ENCODE peak calls at places on chromosomes 11 and 22, in four cellular contexts. One of them, this sample, is unnamed.

GRCh38 chr11:117066959-117067358 is 31.3 kb downstream of the SIK3 start:
- DNase-seq in H9: no peak
- DNase-seq in neuronal stem cell: no peak
- DNase-seq in mesenchymal stem cell: no peak
- DNase-seq in this sample: no peak

GRCh38 chr11:68963779-68964178 is 17.0 kb downstream of the MRGPRD start:
- DNase-seq in mesenchymal stem cell: no peak
- DNase-seq in neuronal stem cell: no peak
- DNase-seq in H9: peak; percentile 43
- DNase-seq in this sample: no peak

GRCh38 chr11:117097567-117098268 is 510 bp downstream of the SIK3 start:
- DNase-seq in H9: peak; percentile 49
- DNase-seq in mesenchymal stem cell: peak; percentile 43
- DNase-seq in neuronal stem cell: no peak
- DNase-seq in this sample: peak; percentile 54

GRCh38 chr11:70431611-70432010 is 33.3 kb downstream of the CTTN start:
- DNase-seq in mesenchymal stem cell: no peak
- DNase-seq in H9: no peak
- DNase-seq in neuronal stem cell: no peak
- DNase-seq in this sample: no peak

GRCh38 chr22:38479096-38479840 is 11.4 kb downstream of the KDELR3 start:
- DNase-seq in neuronal stem cell: no peak
- DNase-seq in mesenchymal stem cell: no peak
- DNase-seq in H9: no peak
- DNase-seq in this sample: peak; percentile 31

GRCh38 chr11:84687433-84687832 is 939.7 kb downstream of the DLG2 start:
- DNase-seq in H9: no peak
- DNase-seq in neuronal stem cell: no peak
- DNase-seq in mesenchymal stem cell: no peak
- DNase-seq in this sample: no peak

GRCh38 chr11:88039512-88040496 is 135.4 kb downstream of the RAB38 start:
- DNase-seq in mesenchymal stem cell: no peak
- DNase-seq in H9: no peak
- DNase-seq in neuronal stem cell: no peak
- DNase-seq in this sample: no peak

GRCh38 chr22:26476705-26477340 is 6.8 kb downstream of the HPS4 start:
- DNase-seq in mesenchymal stem cell: peak; percentile 58
- DNase-seq in H9: no peak
- DNase-seq in neuronal stem cell: no peak
- DNase-seq in this sample: peak; percentile 33

GRCh38 chr11:78688460-78688859 is 113.8 kb upstream of the NARS2 start:
- DNase-seq in neuronal stem cell: no peak
- DNase-seq in H9: no peak
- DNase-seq in mesenchymal stem cell: no peak
- DNase-seq in this sample: peak; percentile 69

GRCh38 chr11:120696597-120696996 is 185.0 kb downstream of the GRIK4 start:
- DNase-seq in neuronal stem cell: no peak
- DNase-seq in mesenchymal stem cell: no peak
- DNase-seq in H9: peak; percentile 63
- DNase-seq in this sample: no peak
- H2BK12ac ChIP-seq in neuronal stem cell: no peak overlapping the region
- H2BK12ac ChIP-seq in mesenchymal stem cell: no peak overlapping the region
- H2BK12ac ChIP-seq in H9: no peak overlapping the region
- H2BK12ac ChIP-seq in this sample: no peak overlapping the region

DNA sequence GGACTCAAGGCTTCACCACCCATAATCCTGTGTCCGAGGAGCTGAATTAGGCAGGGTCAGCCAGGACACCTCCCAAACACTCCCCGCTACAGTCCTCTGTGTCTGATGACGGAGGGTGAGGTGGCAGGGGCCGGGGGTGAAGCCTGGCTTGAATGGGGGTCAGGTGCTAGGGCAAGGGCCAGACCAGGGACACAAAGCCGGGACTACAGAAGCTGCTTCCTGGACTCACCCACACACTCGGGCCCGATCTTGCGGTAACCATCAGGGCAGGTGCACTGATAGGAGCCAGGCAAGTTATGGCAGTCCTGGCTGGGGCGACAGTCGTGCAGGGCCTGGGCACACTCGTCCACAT is 2.3 kb downstream of the EFEMP2 start:
- DNase-seq in neuronal stem cell: no peak
- DNase-seq in mesenchymal stem cell: no peak
- DNase-seq in H9: no peak
- DNase-seq in this sample: no peak
- H3K9ac ChIP-seq in neuronal stem cell: no peak overlapping the region
- H3K9ac ChIP-seq in mesenchymal stem cell: peak overlapping the region; percentile 94
- H3K9ac ChIP-seq in H9: no peak overlapping the region
- H3K9ac ChIP-seq in this sample: no peak overlapping the region

DNA sequence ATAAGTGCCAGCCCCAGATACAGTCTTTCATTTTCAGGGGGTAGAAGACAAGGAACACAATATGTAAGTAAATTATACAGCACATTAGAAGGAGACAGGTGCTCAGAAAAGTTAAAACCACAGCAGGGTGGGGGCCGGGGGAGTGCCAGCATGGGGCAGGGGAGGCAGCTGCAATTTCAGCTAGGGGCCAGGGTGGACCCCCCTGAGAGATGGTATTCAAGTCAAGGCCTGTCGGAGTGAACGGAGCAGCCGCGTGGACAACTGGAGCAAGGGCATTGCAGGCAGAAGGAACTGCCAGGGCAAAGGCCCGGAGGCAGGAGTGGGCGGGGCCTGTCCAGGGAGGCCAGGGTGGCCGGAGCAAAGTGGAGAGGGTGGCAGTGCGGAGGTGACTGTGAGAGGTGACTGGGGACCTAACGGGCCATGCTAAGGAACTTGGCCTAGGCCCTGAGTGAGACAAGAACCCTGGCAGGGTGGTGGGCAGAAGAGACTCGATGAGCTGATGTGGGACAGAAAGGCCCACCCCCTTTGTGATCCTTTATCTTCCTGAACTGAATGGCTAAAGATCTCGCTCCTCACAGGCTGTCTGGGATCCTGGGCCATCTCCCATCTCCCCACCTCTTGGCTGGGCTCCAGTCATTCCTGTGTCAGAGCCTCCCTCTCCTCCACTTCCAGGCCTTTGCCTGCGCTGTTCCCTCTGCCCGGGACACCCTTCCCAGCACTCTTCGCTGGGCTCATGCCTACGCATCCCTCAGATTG is 22.4 kb upstream of the FLRT1 start:
- DNase-seq in mesenchymal stem cell: no peak
- DNase-seq in neuronal stem cell: no peak
- DNase-seq in H9: no peak
- DNase-seq in this sample: no peak
- H2AK5ac ChIP-seq in mesenchymal stem cell: no peak overlapping the region
- H2AK5ac ChIP-seq in neuronal stem cell: peak overlapping the region; percentile 98
- H2AK5ac ChIP-seq in H9: no peak overlapping the region
- H2AK5ac ChIP-seq in this sample: no peak overlapping the region

DNA sequence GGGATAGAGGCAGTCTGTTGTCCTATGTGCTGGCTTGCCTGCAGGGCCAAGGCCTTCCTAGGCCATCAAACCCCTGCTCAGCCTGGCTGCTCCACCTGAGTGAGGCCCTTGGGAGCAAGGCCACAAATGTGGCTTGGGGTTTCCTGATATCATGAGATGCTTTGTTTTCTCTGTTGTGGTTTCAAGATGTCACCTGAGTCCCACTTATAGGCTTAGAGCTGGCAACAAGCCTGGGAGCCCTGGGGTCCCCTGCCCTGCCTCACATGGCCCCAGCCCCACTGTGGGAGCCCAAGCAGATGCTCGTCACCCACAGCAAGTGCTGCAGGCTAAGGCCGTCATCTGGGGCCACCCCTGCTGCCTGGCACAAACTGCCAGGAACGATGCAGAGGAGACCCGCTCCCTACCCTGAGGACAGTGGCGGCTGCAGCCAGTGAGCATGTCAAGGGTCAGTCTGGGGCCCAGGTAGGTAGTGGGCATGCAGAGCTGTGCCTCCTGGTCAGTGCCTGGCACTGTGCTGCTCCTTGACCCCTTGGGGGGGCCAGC is 75.4 kb upstream of the KCNQ1OT1 start:
- DNase-seq in neuronal stem cell: no peak
- DNase-seq in H9: no peak
- DNase-seq in mesenchymal stem cell: no peak
- DNase-seq in this sample: no peak
- H2BK12ac ChIP-seq in neuronal stem cell: no peak overlapping the region
- H2BK12ac ChIP-seq in H9: no peak overlapping the region
- H2BK12ac ChIP-seq in mesenchymal stem cell: no peak overlapping the region
- H2BK12ac ChIP-seq in this sample: no peak overlapping the region

GRCh38 chr11:335779-336665 is 15.4 kb upstream of the IFITM3 start:
- DNase-seq in neuronal stem cell: no peak
- DNase-seq in H9: no peak
- DNase-seq in mesenchymal stem cell: peak; percentile 31
- DNase-seq in this sample: no peak

GRCh38 chr11:339963-340362 is 19.3 kb upstream of the IFITM3 start:
- DNase-seq in neuronal stem cell: no peak
- DNase-seq in H9: no peak
- DNase-seq in mesenchymal stem cell: no peak
- DNase-seq in this sample: no peak

GRCh38 chr11:337711-338110 is 17.1 kb upstream of the IFITM3 start:
- DNase-seq in neuronal stem cell: no peak
- DNase-seq in H9: no peak
- DNase-seq in mesenchymal stem cell: no peak
- DNase-seq in this sample: no peak

GRCh38 chr11:334264-335033 is 13.8 kb upstream of the IFITM3 start:
- DNase-seq in mesenchymal stem cell: peak; percentile 25
- DNase-seq in neuronal stem cell: no peak
- DNase-seq in H9: peak; percentile 90
- DNase-seq in this sample: peak; percentile 58

GRCh38 chr11:336666-337002 is 16.0 kb upstream of the IFITM3 start:
- DNase-seq in H9: no peak
- DNase-seq in mesenchymal stem cell: no peak
- DNase-seq in neuronal stem cell: no peak
- DNase-seq in this sample: no peak
- H3K9ac ChIP-seq in H9: no peak overlapping the region
- H3K9ac ChIP-seq in mesenchymal stem cell: no peak overlapping the region
- H3K9ac ChIP-seq in neuronal stem cell: no peak overlapping the region
- H3K9ac ChIP-seq in this sample: no peak overlapping the region

DNA sequence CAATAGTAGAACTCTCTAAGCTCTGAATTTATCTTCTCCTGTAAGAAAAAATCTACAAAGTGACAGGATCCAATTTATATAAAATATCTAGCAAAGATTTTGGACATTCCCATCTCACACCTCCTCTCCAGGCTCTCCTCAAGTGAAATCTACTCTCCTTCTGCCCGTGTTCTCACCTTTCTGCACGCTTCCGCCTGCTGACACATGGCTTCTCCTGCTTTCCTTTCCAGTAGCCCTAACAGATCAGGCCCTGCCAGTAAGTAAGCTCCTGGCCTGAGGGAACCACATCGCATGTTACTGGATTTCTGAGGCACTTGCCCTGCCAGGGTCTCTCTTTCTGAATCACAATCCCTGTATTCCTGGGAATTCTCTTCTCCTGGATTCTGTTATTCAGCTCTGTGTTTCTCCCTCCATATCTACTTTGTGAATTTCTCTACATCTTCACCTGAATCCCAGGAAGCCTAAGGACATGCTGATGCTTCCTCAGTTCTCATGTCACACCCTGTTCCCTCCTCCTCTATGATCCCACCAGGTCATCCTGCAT is 53.3 kb upstream of the TOP3B start:
- DNase-seq in neuronal stem cell: no peak
- DNase-seq in H9: no peak
- DNase-seq in mesenchymal stem cell: no peak
- DNase-seq in this sample: no peak
- H2AK5ac ChIP-seq in neuronal stem cell: no peak overlapping the region
- H2AK5ac ChIP-seq in H9: no peak overlapping the region
- H2AK5ac ChIP-seq in mesenchymal stem cell: no peak overlapping the region
- H2AK5ac ChIP-seq in this sample: no peak overlapping the region

DNA sequence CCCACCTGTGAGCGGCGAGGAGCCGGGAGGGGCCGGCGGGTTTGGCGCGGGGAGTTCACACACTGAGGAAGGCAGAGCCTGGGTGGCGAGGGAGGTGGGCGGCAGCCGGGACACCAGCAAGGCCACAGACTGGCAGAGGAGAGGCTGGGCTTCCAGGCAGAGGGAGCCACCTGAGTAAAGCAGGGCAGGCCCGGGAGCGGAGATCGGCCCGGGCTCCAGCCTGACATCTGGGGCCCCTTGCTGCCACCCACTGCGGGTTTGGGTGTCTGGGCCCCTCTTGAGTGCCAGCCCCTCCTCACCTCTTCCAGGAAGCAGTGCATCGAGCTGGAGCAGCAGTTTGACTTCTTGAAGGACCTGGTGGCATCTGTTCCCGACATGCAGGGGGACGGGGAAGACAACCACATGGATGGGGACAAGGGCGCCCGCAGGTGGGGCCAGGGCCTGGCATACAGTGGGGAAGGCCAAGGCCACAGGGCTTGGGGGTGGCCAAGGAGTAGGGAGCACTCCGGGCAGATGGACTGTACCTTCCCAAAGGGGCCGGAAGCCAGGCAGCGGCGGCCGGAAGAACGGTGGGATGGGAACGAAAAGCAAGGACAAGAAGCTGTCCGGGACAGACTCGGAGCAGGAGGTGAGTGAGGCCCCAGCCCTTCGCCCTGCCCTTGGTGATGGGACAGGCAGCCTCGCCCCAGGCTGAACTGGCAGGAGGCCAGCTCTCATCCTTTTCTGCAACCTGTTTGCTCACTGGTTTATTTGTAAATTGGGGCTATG is 993 bp downstream of the DRAP1 start:
- DNase-seq in mesenchymal stem cell: no peak
- DNase-seq in H9: no peak
- DNase-seq in neuronal stem cell: no peak
- DNase-seq in this sample: no peak
- H2BK12ac ChIP-seq in mesenchymal stem cell: peak overlapping the region; percentile 67
- H2BK12ac ChIP-seq in H9: no peak overlapping the region
- H2BK12ac ChIP-seq in neuronal stem cell: peak overlapping the region; percentile 58
- H2BK12ac ChIP-seq in this sample: no peak overlapping the region

DNA sequence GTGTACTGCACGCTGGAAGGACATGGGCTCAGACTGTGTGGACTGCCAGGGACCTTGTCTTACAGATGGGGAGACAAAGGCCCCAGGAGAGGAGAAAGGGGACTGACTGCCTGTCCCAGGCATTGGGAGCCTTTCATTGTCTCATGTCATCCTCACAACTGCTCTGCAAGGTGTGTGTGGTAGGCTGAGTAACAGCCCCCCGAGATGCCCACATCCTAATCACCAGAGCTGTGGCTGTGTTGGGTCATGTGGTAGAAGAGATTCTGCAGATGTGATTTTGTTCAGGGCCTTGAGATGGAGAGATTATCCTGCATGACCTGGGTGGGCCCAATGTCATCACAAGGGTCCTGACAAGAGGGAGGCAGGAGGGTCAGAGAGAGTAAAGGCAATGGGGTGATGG is 39.1 kb downstream of the ARRB1 start:
- DNase-seq in mesenchymal stem cell: no peak
- DNase-seq in H9: no peak
- DNase-seq in neuronal stem cell: no peak
- DNase-seq in this sample: no peak
- H3K9ac ChIP-seq in mesenchymal stem cell: peak overlapping the region; percentile 95
- H3K9ac ChIP-seq in H9: no peak overlapping the region
- H3K9ac ChIP-seq in neuronal stem cell: no peak overlapping the region
- H3K9ac ChIP-seq in this sample: no peak overlapping the region

GRCh38 chr22:42984814-42985540 is 30.0 kb downstream of the PACSIN2 start:
- DNase-seq in mesenchymal stem cell: no peak
- DNase-seq in H9: no peak
- DNase-seq in neuronal stem cell: no peak
- DNase-seq in this sample: no peak
- H2AK5ac ChIP-seq in mesenchymal stem cell: no peak overlapping the region
- H2AK5ac ChIP-seq in H9: no peak overlapping the region
- H2AK5ac ChIP-seq in neuronal stem cell: no peak overlapping the region
- H2AK5ac ChIP-seq in this sample: no peak overlapping the region

This sample was measured in trophoblast cell.